ENCODE peak calls at places on chromosomes 13 and 19, in six cellular contexts. H is EH; A is stimulated activated CD4-positive, alpha-beta T cell treated with anti-CD3 and anti-CD28 coated beads, Interleukin-1b, Interleukin-23, amount 100 ng/mL, for 24 hours; L is left cardiac atrium; K is IMR-90; N is AG04450. C is an unnamed sample.
A peak's percentile ranks its signal among the peaks of the same experiment; 100 is the strongest.

GRCh38 chr19:35120492-35120891 is 4.9 kb downstream of the FXYD3 start:
- DNase-seq in L (no peak), A (no peak), K (peak; percentile 66), N (no peak), H (peak; percentile 76), C (peak; percentile 48)

GRCh38 chr13:37403776-37404497 is 194.6 kb downstream of the POSTN start:
- DNase-seq in H (peak; percentile 96), N (peak; percentile 73), L (no peak), A (no peak), K (peak; percentile 92), C (peak; percentile 73)

GRCh38 chr13:111323950-111324651 is 3.7 kb downstream of the TEX29 start:
- DNase-seq in N (no peak), K (peak; percentile 5), A (no peak), H (no peak), L (no peak), C (no peak)

GRCh38 chr13:111139874-111140561 is 24.9 kb downstream of the ARHGEF7 start:
- DNase-seq in H (no peak), N (no peak), K (no peak), L (no peak), A (no peak), C (no peak)

GRCh38 chr13:107867701-107868661 is 347.4 kb downstream of the LIG4 start:
- DNase-seq in N (no peak), H (no peak), A (no peak), K (peak; percentile 57), L (no peak), C (peak; percentile 79)

GRCh38 chr19:18562086-18562485 is 4.4 kb downstream of the KXD1 start:
- DNase-seq in A (no peak), K (no peak), N (no peak), L (peak; percentile 83), H (no peak), C (no peak)

GRCh38 chr19:27392027-27392632 is 1820.8 kb downstream of the UQCRFS1 start:
- DNase-seq in K (no peak), A (no peak), N (no peak), H (no peak), L (no peak), C (no peak)

GRCh38 chr13:79937311-79938243 is 403.3 kb downstream of the SPRY2 start:
- DNase-seq in H (no peak), L (no peak), N (no peak), K (no peak), A (no peak), C (peak; percentile 4)

GRCh38 chr19:19776206-19777008 is 43.5 kb upstream of the ZNF14 start:
- DNase-seq in H (peak; percentile 98), L (peak; percentile 97), A (peak; percentile 85), N (peak; percentile 97), K (peak; percentile 98), C (peak; percentile 98)

GRCh38 chr19:14979498-14980255 is at the start of gene SLC1A6:
- DNase-seq in L (no peak), N (no peak), A (no peak), H (no peak), K (no peak), C (no peak)

C was measured in HCEC 1CT.